ENCODE peak calls at places on chromosomes 5 and 9, in nine cellular contexts. J is heart right ventricle; H is CD8-positive, alpha-beta T cell; B is left lung; N is thoracic aorta; Y is HCT116; Z is uterus; I is transverse colon; E is cardiac muscle cell. D is an unnamed sample.
A peak's percentile ranks its signal among the peaks of the same experiment; 100 is the strongest.

GRCh38 chr5:54643679-54644078 is 126.1 kb downstream of the SNX18 start:
- DNase-seq in J (no peak), Z (no peak), I (no peak), N (no peak), H (no peak), B (no peak), Y (peak; percentile 8), E (peak; percentile 88), D (no peak)

GRCh38 chr5:112685386-112685785 is 52.3 kb upstream of the APC start:
- DNase-seq in J (no peak), Z (no peak), Y (no peak), B (no peak), E (no peak), H (no peak), I (no peak), N (no peak), D (no peak)

GRCh38 chr5:149666212-149666852 is 63.8 kb upstream of the PPARGC1B start:
- DNase-seq in J (no peak), H (no peak), I (no peak), B (peak; percentile 56), Z (no peak), E (peak; percentile 61), N (no peak), Y (no peak), D (no peak)

GRCh38 chr5:32531885-32532520 is 53.4 kb upstream of the SUB1 start:
- DNase-seq in Z (no peak), J (no peak), I (peak; percentile 22), B (no peak), H (no peak), N (no peak), E (peak; percentile 59), Y (no peak), D (no peak)

GRCh38 chr5:177179431-177179830 is 45.9 kb downstream of the NSD1 start:
- DNase-seq in Y (no peak), Z (no peak), J (no peak), I (no peak), N (no peak), E (no peak), H (no peak), B (no peak), D (no peak)

GRCh38 chr5:143155445-143155844 is 248.0 kb downstream of the NR3C1 start:
- DNase-seq in H (no peak), E (no peak), J (no peak), N (no peak), Z (no peak), B (no peak), Y (no peak), I (no peak), D (no peak)

GRCh38 chr5:159458217-159458711 is 128.0 kb upstream of the IL12B start:
- DNase-seq in B (no peak), H (no peak), I (no peak), J (no peak), Z (no peak), E (no peak), N (no peak), Y (no peak), D (no peak)

GRCh38 chr5:2095011-2095410 is 212.3 kb upstream of the IRX4 start:
- DNase-seq in J (no peak), H (no peak), B (no peak), Y (no peak), E (no peak), N (no peak), I (no peak), Z (no peak), D (no peak)

GRCh38 chr5:151601376-151601775 is 10.2 kb upstream of the FAT2 start:
- DNase-seq in J (no peak), Z (no peak), I (no peak), H (no peak), Y (no peak), E (no peak), N (no peak), B (no peak), D (no peak)

GRCh38 chr9:38358390-38359296 is 33.9 kb upstream of the ALDH1B1 start:
- DNase-seq in B (no peak), I (no peak), H (no peak), J (no peak), N (no peak), Z (no peak), Y (no peak), E (no peak), D (no peak)

GRCh38 chr5:171272996-171273970 is 35.8 kb upstream of the TLX3 start:
- DNase-seq in B (no peak), J (no peak), Y (peak; percentile 44), N (no peak), I (no peak), E (peak; percentile 59), H (no peak), Z (no peak), D (no peak)

GRCh38 chr5:1917830-1918487 is 35.2 kb upstream of the IRX4 start:
- DNase-seq in I (no peak), Y (no peak), Z (no peak), B (no peak), H (no peak), E (no peak), J (no peak), N (no peak), D (no peak)

GRCh38 chr9:92538541-92538940 is 2.8 kb upstream of the ECM2 start:
- DNase-seq in Y (no peak), N (no peak), I (no peak), Z (no peak), B (no peak), E (peak; percentile 20), H (no peak), J (no peak), D (no peak)

GRCh38 chr5:61051267-61051666 is 106.3 kb downstream of the NDUFAF2 start:
- DNase-seq in B (no peak), H (no peak), I (no peak), Z (no peak), Y (peak; percentile 47), E (peak; percentile 45), J (no peak), N (no peak), D (no peak)

GRCh38 chr5:180367991-180368390 is 14.9 kb upstream of the GFPT2 start:
- DNase-seq in Y (no peak), B (no peak), E (no peak), Z (no peak), J (no peak), N (no peak), I (no peak), H (no peak), D (no peak)

GRCh38 chr9:137676998-137677397 is 58.2 kb downstream of the EHMT1 start:
- DNase-seq in Y (no peak), E (no peak), N (no peak), Z (no peak), J (no peak), I (no peak), B (no peak), H (no peak), D (no peak)
- H3K4me1 ChIP-seq in Y (peaks cover 3% of the 10 kb centered on the region), E (peaks cover 37% of the 10 kb centered on the region), N (peaks cover 3% of the 10 kb centered on the region), Z (no peaks in the 10 kb centered on the region), J (peaks cover 39% of the 10 kb centered on the region), I (peaks cover 9% of the 10 kb centered on the region), B (peaks cover 4% of the 10 kb centered on the region), H (peaks cover 24% of the 10 kb centered on the region), D (peaks cover 13% of the 10 kb centered on the region)

DNA sequence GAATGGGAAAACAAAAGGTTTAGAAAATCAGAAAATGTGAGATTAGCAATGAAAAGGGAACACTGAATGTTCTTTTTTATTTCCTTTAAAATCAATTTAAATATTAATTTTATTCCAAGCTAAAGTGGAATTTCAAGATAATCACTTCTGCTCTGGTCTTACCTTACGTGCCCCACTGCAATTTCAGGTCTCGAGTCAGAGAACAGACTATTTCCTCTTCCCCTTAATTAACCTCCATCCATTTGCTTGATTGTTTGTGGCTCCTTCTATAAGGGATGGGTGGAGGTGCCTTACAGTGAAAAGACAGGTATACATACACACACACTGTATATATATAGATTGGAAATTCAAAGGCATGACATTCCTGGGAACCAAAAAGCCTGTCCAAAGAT is 137.1 kb downstream of the SUSD1 start:
- DNase-seq in J (no peak), E (no peak), H (no peak), Z (no peak), N (no peak), B (no peak), I (no peak), Y (no peak), D (no peak)
- H3K36me3 ChIP-seq in J (no peaks in the 10 kb centered on the region), E (no peaks in the 10 kb centered on the region), H (no peaks in the 10 kb centered on the region), Z (no peaks in the 10 kb centered on the region), N (no peaks in the 10 kb centered on the region), B (no peaks in the 10 kb centered on the region), I (no peaks in the 10 kb centered on the region), Y (no peaks in the 10 kb centered on the region), D (no peaks in the 10 kb centered on the region)

DNA sequence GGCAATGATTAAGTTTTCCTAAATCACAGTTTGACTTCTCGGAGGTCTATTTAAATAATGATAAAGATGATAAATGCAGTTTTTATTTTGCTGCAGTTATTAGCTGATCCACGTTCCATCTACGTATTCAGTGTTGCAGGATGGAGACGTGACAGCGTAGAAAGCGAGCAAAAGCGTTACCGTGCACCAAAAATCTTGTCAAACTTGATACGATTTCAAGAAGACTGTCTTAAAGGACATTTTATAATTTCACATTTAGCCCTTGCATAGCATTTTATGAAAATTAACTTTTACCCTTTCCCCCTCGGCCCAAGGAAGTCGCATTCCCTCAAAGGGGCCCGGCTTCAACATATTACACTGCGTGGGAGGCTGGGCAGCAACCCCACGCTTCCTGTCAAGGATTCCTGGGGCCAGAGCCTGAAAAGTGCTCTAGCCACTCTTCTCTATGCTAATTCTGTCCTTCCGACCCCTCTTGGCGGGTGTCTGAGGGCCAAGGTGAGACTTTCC is 7.1 kb upstream of the PURA start:
- DNase-seq in N (no peak), Z (no peak), B (no peak), H (no peak), J (no peak), E (no peak), Y (no peak), I (no peak), D (no peak)
- H3K4me3 ChIP-seq in N (peak overlapping the region; percentile 93), Z (peak overlapping the region; percentile 75), B (peak overlapping the region; percentile 66), H (peak overlapping the region; percentile 81), J (peak overlapping the region; percentile 74), E (peak overlapping the region; percentile 75), Y (peak overlapping the region; percentile 94), I (peak overlapping the region; percentile 72), D (peak overlapping the region; percentile 55)

GRCh38 chr5:35172526-35172925 is 57.8 kb downstream of the PRLR start:
- DNase-seq in B (no peak), E (no peak), J (no peak), I (peak; percentile 40), Z (no peak), N (no peak), H (no peak), Y (no peak), D (no peak)

GRCh38 chr5:35166043-35166442 is 64.2 kb downstream of the PRLR start:
- DNase-seq in H (no peak), B (no peak), E (no peak), Z (no peak), I (no peak), Y (no peak), J (no peak), N (no peak), D (no peak)

GRCh38 chr5:35171991-35172390 is 58.3 kb downstream of the PRLR start:
- DNase-seq in J (no peak), Z (no peak), H (no peak), Y (no peak), B (no peak), I (no peak), E (no peak), N (no peak), D (no peak)

DNA sequence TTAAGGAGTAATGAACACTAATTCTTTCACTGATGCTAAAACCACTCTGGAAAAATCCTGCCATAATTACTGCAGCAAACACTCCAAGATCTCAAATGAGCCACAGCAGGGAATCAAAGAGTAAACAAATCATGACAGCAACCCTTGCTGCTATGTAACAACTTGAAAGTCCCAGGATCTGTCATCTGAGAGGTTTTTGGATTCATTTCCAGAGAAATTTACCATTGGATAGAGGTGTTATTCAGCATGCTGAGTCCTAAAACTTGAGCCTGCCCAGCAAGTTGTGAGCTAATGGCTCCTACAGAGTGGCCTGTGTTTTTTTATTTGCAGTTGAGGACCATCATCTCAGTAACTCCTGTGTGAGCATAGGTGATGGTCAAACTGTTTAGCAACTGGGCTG is 59.2 kb downstream of the PRLR start:
- DNase-seq in J (no peak), Y (no peak), E (no peak), I (no peak), H (no peak), Z (no peak), N (no peak), B (no peak), D (no peak)
- H3K4me1 ChIP-seq in J (no peaks in the 10 kb centered on the region), Y (no peaks in the 10 kb centered on the region), E (no peaks in the 10 kb centered on the region), I (no peaks in the 10 kb centered on the region), H (no peaks in the 10 kb centered on the region), Z (peaks cover 2% of the 10 kb centered on the region), N (no peaks in the 10 kb centered on the region), B (no peaks in the 10 kb centered on the region), D (no peaks in the 10 kb centered on the region)